ENCODE peak calls at places on chromosomes 16 and 17, in four cellular contexts. R is HepG2, G is K562, U is H1. D is an unnamed sample. For H3K4me1, the result is how much of the 10 kb centered on the place peaks cover.

GRCh38 chr16:23064642-23065041 is 84.6 kb downstream of the USP31 start:
- DNase-seq in U (no peak), G (no peak), R (no peak), D (no peak)

GRCh38 chr16:76162046-76162445 is 115.2 kb upstream of the CNTNAP4 start:
- DNase-seq in G (no peak), R (no peak), U (no peak), D (no peak)

GRCh38 chr17:79654960-79655382 is 44.1 kb upstream of the RBFOX3 start:
- DNase-seq in G (no peak), R (peak), U (no peak), D (no peak)

GRCh38 chr16:85394511-85395206 is 218.5 kb upstream of the GSE1 start:
- DNase-seq in G (no peak), U (no peak), R (no peak), D (no peak)

GRCh38 chr16:17847234-17847795 is 376.6 kb upstream of the XYLT1 start:
- DNase-seq in G (no peak), U (no peak), R (no peak), D (no peak)

GRCh38 chr17:50560931-50561750 is 626 bp downstream of the CACNA1G start:
- DNase-seq in U (no peak), R (no peak), G (peak), D (no peak)

GRCh38 chr17:31394544-31394943 is 3.1 kb downstream of the RAB11FIP4 start:
- DNase-seq in G (peak), R (peak), U (peak), D (no peak)

GRCh38 chr16:57863434-57864160 is 61.3 kb upstream of the KIFC3 start:
- DNase-seq in U (peak), R (peak), G (no peak), D (peak)

GRCh38 chr16:86519649-86520316 is 9.5 kb downstream of the FOXF1 start:
- DNase-seq in G (peak), U (no peak), R (peak), D (peak)
- TF ChIP-seq PHF8 in G (no peak), U (no peak), R (no peak), D (no peak)

DNA sequence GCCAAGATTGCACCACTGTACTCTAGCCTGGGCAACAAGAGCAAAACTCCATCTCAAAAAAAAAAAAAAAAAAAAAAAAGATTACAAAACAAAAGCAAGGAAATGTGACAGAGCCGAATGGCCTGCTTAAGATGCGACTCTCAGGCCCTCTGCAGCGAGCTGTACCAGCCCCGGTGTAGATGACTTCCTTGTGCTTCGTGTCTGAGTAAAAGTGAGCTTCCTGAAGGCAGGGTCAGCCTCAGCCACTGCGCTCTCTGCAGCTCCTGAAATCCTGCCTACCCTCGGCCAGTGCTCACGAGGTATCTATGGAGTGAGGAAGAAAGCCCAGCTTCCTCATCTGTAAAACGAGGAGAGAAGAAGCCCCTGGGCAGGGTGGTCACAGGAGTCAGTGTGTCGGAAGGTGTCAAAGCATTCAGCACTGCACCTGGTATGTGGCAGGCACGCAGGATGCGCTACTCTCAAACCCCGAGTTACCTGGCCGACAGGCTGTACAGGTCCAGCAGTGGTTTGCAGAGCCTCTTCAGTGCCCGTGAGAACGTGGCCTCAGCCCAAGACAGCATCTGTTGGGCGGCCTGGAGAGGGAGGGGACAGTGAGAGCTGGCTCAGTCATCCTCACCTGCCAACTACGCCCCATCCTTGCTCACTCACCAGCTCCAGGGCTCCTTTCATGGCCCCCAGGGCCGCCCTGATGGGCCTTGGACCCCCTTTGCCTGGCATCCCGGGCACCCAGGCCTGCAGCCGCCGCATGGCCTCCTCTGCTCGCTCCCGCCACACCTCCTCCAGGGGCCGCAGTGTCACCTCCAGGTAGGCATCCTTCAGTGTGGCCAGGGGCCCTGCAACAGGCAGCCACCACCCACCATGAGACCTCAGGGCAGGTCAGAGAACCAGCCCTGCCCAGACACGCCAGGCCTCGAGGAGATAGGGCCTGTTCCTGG is 44.6 kb downstream of the RMI2 start:
- DNase-seq in R (no peak), G (no peak), U (no peak), D (no peak)
- H3K4me1 ChIP-seq in R (under half), G (under half), U (under half), D (under half)

GRCh38 chr17:59234631-59235030 is 14.3 kb downstream of the GDPD1 start:
- DNase-seq in U (no peak), R (no peak), G (no peak), D (no peak)
- TF ChIP-seq PHF8 in U (no peak), R (no peak), G (no peak), D (no peak)

GRCh38 chr17:40099627-40100418 is 566 bp downstream of the NR1D1 start:
- DNase-seq in G (no peak), U (no peak), R (no peak), D (no peak)
- H3K4me1 ChIP-seq in G (under half), U (under half), R (half or more), D (half or more)

GRCh38 chr16:87791295-87792204 is 25.8 kb upstream of the KLHDC4 start:
- DNase-seq in R (no peak), G (no peak), U (no peak), D (no peak)
- TF ChIP-seq PHF8 in R (no peak), G (no peak), U (no peak), D (no peak)

D was measured in A549.